ENCODE peak calls at places on chromosomes 12 and 14, in six cellular contexts. B is effector CD8-positive, alpha-beta T cell; G is epithelial cell of prostate; P is tibial artery; X is NCI-H82; Q is astrocyte of the spinal cord. E is an unnamed sample.

GRCh38 chr12:88510841-88511240 is 69.4 kb downstream of the KITLG start:
- DNase-seq in X (no peak), Q (no peak), P (no peak), G (no peak), B (no peak), E (no peak)

GRCh38 chr14:21796912-21797311 is 123.3 kb upstream of the OR4E1 start:
- DNase-seq in X (peak), B (no peak), G (no peak), Q (no peak), P (no peak), E (no peak)

GRCh38 chr14:79861111-79861510 is 350.2 kb downstream of the DIO2 start:
- DNase-seq in X (peak), Q (no peak), P (no peak), G (no peak), B (no peak), E (no peak)

GRCh38 chr12:104175726-104176247 is 37.8 kb upstream of the NFYB start:
- DNase-seq in P (no peak), G (no peak), Q (no peak), B (no peak), X (no peak), E (no peak)

GRCh38 chr12:116459501-116459900 is 99.7 kb upstream of the MAP1LC3B2 start:
- DNase-seq in P (no peak), Q (no peak), B (no peak), X (no peak), G (no peak), E (no peak)

GRCh38 chr12:131223791-131224567 is 270.3 kb downstream of the ADGRD1 start:
- DNase-seq in P (peak), Q (no peak), B (no peak), G (no peak), X (no peak), E (no peak)

GRCh38 chr14:95597784-95598204 is 62.9 kb downstream of the GLRX5 start:
- DNase-seq in Q (no peak), X (peak), B (no peak), P (no peak), G (no peak), E (no peak)

GRCh38 chr12:62522984-62523383 is 56.4 kb downstream of the MON2 start:
- DNase-seq in X (peak), P (no peak), B (no peak), Q (no peak), G (no peak), E (no peak)

GRCh38 chr14:100653409-100653808 is 66.2 kb upstream of the BEGAIN start:
- DNase-seq in P (no peak), G (no peak), Q (no peak), X (no peak), B (no peak), E (no peak)

GRCh38 chr14:101506921-101507300 is 54.4 kb upstream of the DIO3 start:
- DNase-seq in X (no peak), Q (no peak), G (no peak), P (peak), B (no peak), E (no peak)

GRCh38 chr14:57686317-57686716 is 179.6 kb downstream of the SLC35F4 start:
- DNase-seq in P (peak), G (no peak), X (peak), Q (no peak), B (no peak), E (no peak)

GRCh38 chr12:54227376-54227775 is 38.6 kb upstream of the SMUG1 start:
- DNase-seq in B (no peak), X (no peak), G (no peak), Q (no peak), P (no peak), E (no peak)

GRCh38 chr12:47730341-47730744 is 5.1 kb upstream of the ENDOU start:
- DNase-seq in P (no peak), G (no peak), X (no peak), B (no peak), Q (no peak), E (no peak)

GRCh38 chr12:46209165-46209564 is 59.7 kb downstream of the SLC38A1 start:
- DNase-seq in P (no peak), Q (peak), X (no peak), B (no peak), G (no peak), E (no peak)